ENCODE peak calls at places on chromosomes 2 and 18, in nine cellular contexts. C is Calu3; N is GM10248; X is tibial nerve; H is RWPE1; T is heart right ventricle; K is stomach; V is CD4-positive, alpha-beta T cell; D is heart left ventricle. L is an unnamed sample.
A peak's percentile ranks its signal among the peaks of the same experiment; 100 is the strongest.

GRCh38 chr2:169739351-169739750 is 5.7 kb downstream of the KLHL23 start:
- DNase-seq in C (no peak), N (no peak), X (no peak), H (no peak), T (no peak), K (no peak), V (no peak), D (no peak), L (no peak)

GRCh38 chr2:152432206-152432653 is 97.3 kb downstream of the FMNL2 start:
- DNase-seq in C (no peak), N (no peak), X (peak; percentile 73), H (peak; percentile 82), T (no peak), K (no peak), V (no peak), D (peak; percentile 30), L (no peak)

GRCh38 chr2:85851253-85851955 is 37.4 kb downstream of the ST3GAL5 start:
- DNase-seq in C (no peak), N (no peak), X (no peak), H (no peak), T (peak; percentile 29), K (no peak), V (peak; percentile 43), D (no peak), L (no peak)

GRCh38 chr18:60112369-60112768 is 212.6 kb downstream of the PMAIP1 start:
- DNase-seq in C (no peak), N (no peak), X (no peak), H (peak; percentile 2), T (no peak), K (no peak), V (no peak), D (no peak), L (no peak)

GRCh38 chr2:212088353-212088752 is 450.2 kb downstream of the ERBB4 start:
- DNase-seq in C (no peak), N (no peak), X (no peak), H (no peak), T (no peak), K (no peak), V (no peak), D (no peak), L (no peak)

GRCh38 chr18:70620837-70621612 is 332.2 kb downstream of the SOCS6 start:
- DNase-seq in C (no peak), N (no peak), X (no peak), H (no peak), T (no peak), K (no peak), V (no peak), D (no peak), L (no peak)

GRCh38 chr2:85898881-85899280 is 10.1 kb upstream of the ST3GAL5 start:
- DNase-seq in C (no peak), N (no peak), X (no peak), H (no peak), T (no peak), K (no peak), V (no peak), D (no peak), L (no peak)

GRCh38 chr2:121648611-121649401 is 456 bp downstream of the CLASP1 start:
- DNase-seq in C (peak; percentile 64), N (peak; percentile 33), X (peak; percentile 35), H (peak; percentile 58), T (peak; percentile 55), K (peak; percentile 52), V (peak; percentile 52), D (peak; percentile 73), L (peak; percentile 76)

GRCh38 chr18:49544362-49544761 is 17.5 kb upstream of the LIPG start:
- DNase-seq in C (no peak), N (no peak), X (no peak), H (no peak), T (no peak), K (no peak), V (no peak), D (no peak), L (no peak)

GRCh38 chr2:168717790-168718502 is 84.5 kb upstream of the NOSTRIN start:
- DNase-seq in C (no peak), N (no peak), X (no peak), H (no peak), T (no peak), K (no peak), V (no peak), D (no peak), L (no peak)

GRCh38 chr2:85814802-85815550 is 61.2 kb downstream of the ATOH8 start:
- DNase-seq in C (no peak), N (no peak), X (no peak), H (no peak), T (no peak), K (no peak), V (no peak), D (no peak), L (no peak)

GRCh38 chr2:98909381-98910211 is 26.4 kb downstream of the CRACDL start:
- DNase-seq in C (peak; percentile 77), N (no peak), X (no peak), H (peak; percentile 43), T (no peak), K (peak; percentile 94), V (no peak), D (no peak), L (peak; percentile 91)

GRCh38 chr2:85194780-85195480 is 61.7 kb downstream of the TCF7L1 start:
- DNase-seq in C (no peak), N (no peak), X (no peak), H (no peak), T (no peak), K (no peak), V (no peak), D (no peak), L (no peak)

GRCh38 chr2:232219496-232219870 is 159.1 kb upstream of the ALPP start:
- DNase-seq in C (no peak), N (no peak), X (no peak), H (no peak), T (no peak), K (no peak), V (no peak), D (no peak), L (no peak)

DNA sequence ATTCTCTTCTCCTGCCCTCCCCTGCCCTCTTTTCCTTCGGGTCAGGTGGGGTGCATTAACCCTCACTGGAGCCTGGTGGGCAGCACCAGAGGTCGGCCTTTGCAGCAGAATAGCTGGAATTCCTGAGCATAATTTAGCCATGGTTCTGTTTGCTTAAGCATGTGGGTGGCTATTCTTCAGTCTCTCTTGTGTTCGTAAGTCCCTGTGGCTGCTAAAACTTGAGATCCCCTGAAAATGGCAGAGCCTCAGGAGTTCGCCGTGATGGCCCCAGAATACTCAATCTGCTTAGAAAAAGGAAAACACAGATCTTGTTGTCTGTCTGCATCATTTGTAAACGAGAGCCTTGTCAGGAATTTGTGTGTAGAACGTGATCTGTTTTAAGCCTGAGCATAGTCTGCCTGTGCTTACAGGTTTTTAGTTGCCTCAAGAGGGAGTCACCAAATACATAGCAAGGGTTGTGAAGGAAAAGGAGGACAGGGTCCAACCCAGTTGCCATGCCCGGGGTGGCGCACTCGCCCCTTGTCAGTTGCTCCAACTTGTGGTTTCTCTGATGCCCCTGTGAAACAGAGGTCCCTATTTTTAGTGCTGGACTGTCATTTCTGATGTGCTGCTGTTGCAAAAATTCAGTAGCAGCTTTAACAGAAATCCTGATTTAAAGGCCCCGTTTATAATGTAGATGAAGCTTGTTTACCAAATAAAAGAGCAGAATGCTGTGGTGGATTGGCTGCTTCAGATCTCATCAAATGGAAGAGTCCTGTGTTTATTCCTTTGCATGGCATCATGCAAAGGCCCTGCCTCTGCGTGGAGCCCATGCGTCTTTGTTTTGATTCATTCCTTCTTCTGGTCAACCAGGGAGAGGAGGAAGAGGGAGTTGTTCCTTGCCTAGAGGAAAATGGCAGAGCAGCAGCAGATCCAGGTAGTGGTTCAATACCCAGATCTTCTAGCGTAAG is 74.8 kb downstream of the WDSUB1 start:
- DNase-seq in C (no peak), N (no peak), X (no peak), H (no peak), T (no peak), K (no peak), V (no peak), D (no peak), L (no peak)
- TF ChIP-seq CTCF in C (no peak), N (no peak), X (no peak), H (no peak), T (no peak), K (no peak), V (no peak), D (no peak), L (no peak)

GRCh38 chr18:35041752-35042379 is 653 bp downstream of the MAPRE2 start:
- DNase-seq in C (peak; percentile 4), N (peak; percentile 22), X (no peak), H (peak; percentile 1), T (no peak), K (no peak), V (no peak), D (no peak), L (no peak)
- TF ChIP-seq CTCF in C (no peak), N (no peak), X (no peak), H (no peak), T (no peak), K (no peak), V (no peak), D (no peak), L (no peak)

GRCh38 chr18:47756364-47757016 is 174.0 kb downstream of the SMAD2 start:
- DNase-seq in C (peak; percentile 78), N (peak; percentile 67), X (peak; percentile 41), H (peak; percentile 23), T (peak; percentile 49), K (peak; percentile 74), V (peak; percentile 56), D (peak; percentile 45), L (peak; percentile 79)

GRCh38 chr18:47752796-47753645 is 177.4 kb downstream of the SMAD2 start:
- DNase-seq in C (no peak), N (no peak), X (no peak), H (no peak), T (no peak), K (no peak), V (no peak), D (no peak), L (no peak)

GRCh38 chr18:47755102-47755456 is 175.4 kb downstream of the SMAD2 start:
- DNase-seq in C (no peak), N (no peak), X (no peak), H (no peak), T (no peak), K (no peak), V (no peak), D (no peak), L (no peak)

GRCh38 chr18:47754311-47755101 is 176.0 kb downstream of the SMAD2 start:
- DNase-seq in C (peak; percentile 76), N (peak; percentile 74), X (no peak), H (no peak), T (peak; percentile 39), K (peak; percentile 43), V (peak; percentile 51), D (no peak), L (peak; percentile 73)

GRCh38 chr18:47758000-47758399 is 172.5 kb downstream of the SMAD2 start:
- DNase-seq in C (no peak), N (no peak), X (no peak), H (no peak), T (no peak), K (no peak), V (no peak), D (no peak), L (no peak)
- TF ChIP-seq CTCF in C (peak; percentile 38), N (peak; percentile 3), X (no peak), H (peak; percentile 22), T (no peak), K (no peak), V (peak; percentile 17), D (no peak), L (peak; percentile 38)

DNA sequence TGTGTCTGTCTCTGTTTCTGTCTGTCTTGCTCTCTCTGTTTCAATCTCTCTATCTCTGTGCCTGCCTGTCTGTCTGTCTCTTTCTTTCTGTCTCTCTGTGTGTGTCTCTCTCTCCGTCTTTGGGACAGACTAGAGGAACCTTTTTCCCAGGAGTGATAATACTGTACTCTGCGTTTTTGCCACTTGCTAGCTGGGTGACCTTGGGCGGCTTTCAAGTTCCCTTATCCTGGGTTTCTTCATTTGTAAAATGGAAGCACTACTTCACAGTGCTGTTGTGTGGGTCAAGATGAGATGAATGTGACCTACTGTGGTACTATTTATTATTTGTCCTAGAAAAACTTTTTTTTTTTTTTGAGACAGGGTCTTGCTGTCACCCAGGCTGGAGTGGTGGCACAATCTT is 42.4 kb downstream of the HPCAL1 start:
- DNase-seq in C (no peak), N (no peak), X (no peak), H (no peak), T (no peak), K (no peak), V (no peak), D (no peak), L (no peak)
- TF ChIP-seq CTCF in C (no peak), N (no peak), X (no peak), H (no peak), T (no peak), K (no peak), V (no peak), D (no peak), L (no peak)